ENCODE peak calls at places on chromosome 12, in ten cellular contexts. L is HL-60; N is sigmoid colon; U is right lobe of liver; T is A673; S is upper lobe of right lung; W is CD8-positive, alpha-beta T cell; Z is testis; P is uterus; Y is transverse colon. E is an unnamed sample.

GRCh38 chr12:28652239-28652638 is 462.0 kb downstream of the CCDC91 start:
- DNase-seq in S (no peak), T (no peak), Y (no peak), P (no peak), W (no peak), U (no peak), Z (no peak), N (no peak), L (no peak), E (no peak)

GRCh38 chr12:12877789-12878455 is 13.4 kb upstream of the GPRC5A start:
- DNase-seq in S (no peak), U (no peak), N (no peak), L (no peak), Z (no peak), Y (peak; percentile 47), P (no peak), T (no peak), W (no peak), E (no peak)

GRCh38 chr12:42588981-42589464 is 523 bp downstream of the PRICKLE1 start:
- DNase-seq in P (peak; percentile 38), T (peak; percentile 58), S (peak; percentile 73), W (no peak), Y (peak; percentile 13), Z (peak; percentile 46), N (peak; percentile 72), U (peak; percentile 25), L (peak; percentile 12), E (peak; percentile 55)

GRCh38 chr12:45703942-45704341 is 25.6 kb upstream of the ARID2 start:
- DNase-seq in N (no peak), T (no peak), P (no peak), W (no peak), Y (no peak), U (no peak), S (no peak), Z (no peak), L (no peak), E (no peak)

GRCh38 chr12:67742461-67742860 is 93.9 kb downstream of the DYRK2 start:
- DNase-seq in Z (no peak), Y (no peak), P (no peak), S (no peak), T (no peak), N (no peak), L (no peak), U (no peak), W (no peak), E (no peak)

GRCh38 chr12:91964501-91964900 is 181.1 kb downstream of the BTG1 start:
- DNase-seq in L (no peak), Z (no peak), Y (no peak), N (no peak), W (no peak), T (no peak), P (no peak), U (no peak), S (no peak), E (no peak)

GRCh38 chr12:67220065-67220464 is 49.1 kb upstream of the CAND1 start:
- DNase-seq in W (no peak), N (no peak), P (no peak), L (no peak), Z (peak; percentile 61), S (no peak), Y (peak; percentile 11), U (no peak), T (peak; percentile 23), E (no peak)

GRCh38 chr12:73612571-73612970 is 925.1 kb upstream of the ATXN7L3B start:
- DNase-seq in P (no peak), W (no peak), S (no peak), Z (no peak), N (no peak), U (no peak), T (no peak), Y (no peak), L (no peak), E (no peak)

GRCh38 chr12:95118138-95118787 is 44.8 kb upstream of the NR2C1 start:
- DNase-seq in L (no peak), W (no peak), Y (no peak), Z (no peak), T (peak; percentile 11), N (no peak), P (no peak), U (no peak), S (no peak), E (no peak)

GRCh38 chr12:109111775-109112491 is 4.5 kb upstream of the ACACB start:
- DNase-seq in Y (peak; percentile 82), Z (peak; percentile 81), P (peak; percentile 76), S (peak; percentile 74), W (peak; percentile 10), T (peak; percentile 75), N (peak; percentile 91), U (peak; percentile 58), L (peak; percentile 28), E (peak; percentile 74)

GRCh38 chr12:38555620-38556596 is 239.3 kb downstream of the ALG10B start:
- DNase-seq in W (no peak), S (no peak), T (no peak), P (no peak), Z (no peak), N (no peak), U (no peak), L (no peak), Y (no peak), E (no peak)

GRCh38 chr12:106673151-106673550 is 90.3 kb downstream of the RFX4 start:
- DNase-seq in Z (no peak), L (no peak), S (no peak), U (no peak), P (no peak), W (no peak), T (no peak), Y (no peak), N (no peak), E (peak; percentile 14)

GRCh38 chr12:56129210-56129691 is 1.2 kb downstream of the ESYT1 start:
- DNase-seq in U (peak; percentile 75), S (peak; percentile 88), L (peak; percentile 83), Z (peak; percentile 73), N (peak; percentile 88), W (peak; percentile 52), T (peak; percentile 67), Y (peak; percentile 81), P (peak; percentile 72), E (peak; percentile 70)

GRCh38 chr12:54019111-54019811 is 9.0 kb upstream of the HOXC6 start:
- DNase-seq in N (no peak), P (no peak), T (peak; percentile 81), Z (no peak), Y (no peak), W (no peak), L (no peak), S (no peak), U (no peak), E (no peak)

GRCh38 chr12:75825686-75826085 is 205.9 kb downstream of the PHLDA1 start:
- DNase-seq in Y (no peak), W (no peak), P (no peak), U (no peak), Z (no peak), T (peak; percentile 28), L (no peak), N (no peak), S (no peak), E (no peak)

GRCh38 chr12:54390668-54391551 is 6.4 kb upstream of the ZNF385A start:
- DNase-seq in S (no peak), P (no peak), Z (peak; percentile 54), T (peak; percentile 69), U (no peak), W (peak; percentile 31), N (no peak), L (no peak), Y (peak; percentile 69), E (no peak)

GRCh38 chr12:53052419-53053222 is 2.8 kb downstream of the TNS2 start:
- DNase-seq in T (no peak), N (peak; percentile 97), Z (peak; percentile 93), S (peak; percentile 92), Y (peak; percentile 90), P (peak; percentile 92), W (no peak), L (no peak), U (peak; percentile 90), E (peak; percentile 93)

GRCh38 chr12:72872986-72873385 is 600.8 kb downstream of the TRHDE start:
- DNase-seq in T (no peak), U (no peak), Y (no peak), P (no peak), S (no peak), W (no peak), L (no peak), N (no peak), Z (no peak), E (no peak)

GRCh38 chr12:119989619-119990381 is 764 bp downstream of the BICDL1 start:
- DNase-seq in U (peak; percentile 85), W (peak; percentile 50), N (peak; percentile 73), T (peak; percentile 71), S (peak; percentile 91), L (peak; percentile 49), Z (peak; percentile 90), P (peak; percentile 41), Y (peak; percentile 86), E (peak; percentile 85)

GRCh38 chr12:16121953-16122352 is 155.5 kb downstream of the SLC15A5 start:
- DNase-seq in U (no peak), W (no peak), N (no peak), L (no peak), T (peak; percentile 22), S (no peak), Z (no peak), P (no peak), Y (no peak), E (no peak)
- TF ChIP-seq CTCF in U (no peak), W (no peak), N (no peak), L (no peak), T (peak; percentile 26), S (no peak), Z (no peak), P (no peak), Y (no peak), E (no peak)

GRCh38 chr12:5630101-5630500 is 198.2 kb downstream of the NTF3 start:
- DNase-seq in P (no peak), S (no peak), Z (no peak), L (no peak), T (no peak), U (no peak), Y (no peak), W (no peak), N (no peak), E (no peak)
- H3K4me3 ChIP-seq in P (no peak overlapping the region), S (no peak overlapping the region), Z (no peak overlapping the region), L (no peak overlapping the region), T (no peak overlapping the region), U (no peak overlapping the region), Y (no peak overlapping the region), W (no peak overlapping the region), N (no peak overlapping the region), E (no peak overlapping the region)

GRCh38 chr12:62482769-62483168 is 16.1 kb downstream of the MON2 start:
- DNase-seq in L (no peak), Z (no peak), S (no peak), T (no peak), W (no peak), N (no peak), P (no peak), Y (no peak), U (no peak), E (no peak)

GRCh38 chr12:62484234-62484633 is 17.6 kb downstream of the MON2 start:
- DNase-seq in Z (no peak), L (no peak), N (no peak), W (no peak), T (no peak), U (no peak), Y (no peak), P (no peak), S (no peak), E (no peak)

GRCh38 chr12:62481843-62482540 is 15.4 kb downstream of the MON2 start:
- DNase-seq in W (no peak), U (no peak), T (no peak), Y (no peak), Z (no peak), P (no peak), L (no peak), S (no peak), N (no peak), E (no peak)
- H3K27ac ChIP-seq in W (no peak overlapping the region), U (no peak overlapping the region), T (no peak overlapping the region), Y (no peak overlapping the region), Z (no peak overlapping the region), P (no peak overlapping the region), L (no peak overlapping the region), S (no peak overlapping the region), N (no peak overlapping the region), E (no peak overlapping the region)

GRCh38 chr12:81329088-81329487 is 251.2 kb downstream of the ACSS3 start:
- DNase-seq in T (peak; percentile 57), Z (no peak), U (no peak), P (no peak), N (no peak), L (peak; percentile 2), S (no peak), Y (no peak), W (no peak), E (no peak)
- TF ChIP-seq CTCF in T (peak; percentile 54), Z (peak; percentile 16), U (peak; percentile 10), P (no peak), N (no peak), L (peak; percentile 31), S (no peak), Y (no peak), W (no peak), E (no peak)

E was measured in heart right ventricle.